ENCODE peak calls at places on chromosomes 12 and 14, in six cellular contexts. B, M, P, T, Y and R are unnamed samples.

GRCh38 chr12:47124451-47124850 is 44.7 kb upstream of the AMIGO2 start:
- DNase-seq in B (no peak), T (no peak), P (no peak), M (no peak), Y (no peak), R (no peak)

GRCh38 chr12:64797156-64797555 is 27.3 kb upstream of the TBC1D30 start:
- DNase-seq in P (no peak), B (no peak), T (no peak), Y (no peak), M (no peak), R (no peak)

GRCh38 chr12:88338486-88338885 is 196.4 kb downstream of the TMTC3 start:
- DNase-seq in Y (no peak), T (no peak), M (no peak), B (no peak), P (no peak), R (no peak)

GRCh38 chr14:98826618-98827017 is 445.4 kb downstream of the BCL11B start:
- DNase-seq in T (no peak), P (no peak), M (peak; percentile 31), B (no peak), Y (no peak), R (no peak)

GRCh38 chr12:130796985-130797686 is 41.9 kb downstream of the STX2 start:
- DNase-seq in P (no peak), M (no peak), Y (no peak), T (no peak), B (no peak), R (no peak)

GRCh38 chr12:7642876-7643309 is 22.8 kb downstream of the APOBEC1 start:
- DNase-seq in B (no peak), Y (no peak), T (no peak), M (no peak), P (no peak), R (no peak)

GRCh38 chr14:51157012-51157411 is 62.1 kb upstream of the TRIM9 start:
- DNase-seq in T (no peak), P (no peak), Y (no peak), B (no peak), M (no peak), R (peak; percentile 1)

GRCh38 chr14:61337893-61338292 is 16.5 kb downstream of the PRKCH start:
- DNase-seq in P (peak; percentile 36), Y (no peak), T (no peak), M (peak; percentile 29), B (no peak), R (no peak)

GRCh38 chr12:76032043-76032981 is 736 bp upstream of the PHLDA1 start:
- DNase-seq in P (peak; percentile 30), Y (peak; percentile 80), M (peak; percentile 49), B (peak; percentile 54), T (peak; percentile 31), R (no peak)

GRCh38 chr12:11486623-11487444 is 91.5 kb upstream of the PRB2 start:
- DNase-seq in B (peak; percentile 60), M (peak; percentile 75), P (peak; percentile 79), T (peak; percentile 69), Y (peak; percentile 83), R (peak; percentile 61)

GRCh38 chr12:27186240-27186839 is 57.7 kb upstream of the STK38L start:
- DNase-seq in B (no peak), Y (no peak), P (no peak), T (no peak), M (no peak), R (no peak)

GRCh38 chr12:119627019-119627643 is 33.6 kb downstream of the TMEM233 start:
- DNase-seq in B (no peak), M (no peak), P (no peak), T (no peak), Y (no peak), R (no peak)

GRCh38 chr12:26991826-26992225 is 22.4 kb downstream of the TM7SF3 start:
- DNase-seq in P (no peak), T (no peak), Y (no peak), B (no peak), M (no peak), R (no peak)

GRCh38 chr12:107329569-107330324 is 236.4 kb upstream of the CRY1 start:
- DNase-seq in P (no peak), B (no peak), M (no peak), Y (no peak), T (no peak), R (no peak)

GRCh38 chr12:58873496-58873895 is 46.8 kb downstream of the LRIG3 start:
- DNase-seq in T (no peak), B (no peak), P (no peak), Y (no peak), M (no peak), R (no peak)

GRCh38 chr14:100784523-100785337 is 41.2 kb upstream of the MEG3 start:
- DNase-seq in P (no peak), T (no peak), M (no peak), Y (peak; percentile 24), B (no peak), R (no peak)

GRCh38 chr12:57606016-57606311 is 1.3 kb downstream of the DTX3 start:
- DNase-seq in T (no peak), M (no peak), Y (no peak), B (no peak), P (no peak), R (no peak)

GRCh38 chr12:79414252-79414651 is 276.5 kb downstream of the PAWR start:
- DNase-seq in Y (no peak), M (no peak), T (no peak), P (peak; percentile 68), B (no peak), R (no peak)

GRCh38 chr12:31362115-31362758 is 36.3 kb upstream of the SINHCAF start:
- DNase-seq in Y (no peak), P (peak; percentile 58), B (no peak), T (peak; percentile 14), M (no peak), R (no peak)

GRCh38 chr14:44897844-44898151 is 63.9 kb downstream of the KLHL28 start:
- DNase-seq in B (no peak), M (no peak), T (no peak), Y (no peak), P (no peak), R (no peak)

GRCh38 chr14:44897041-44897843 is 64.5 kb downstream of the KLHL28 start:
- DNase-seq in T (peak; percentile 99), B (peak; percentile 97), M (peak; percentile 99), P (peak; percentile 99), Y (peak; percentile 99), R (peak; percentile 71)

GRCh38 chr14:44898547-44898946 is 63.2 kb downstream of the KLHL28 start:
- DNase-seq in M (no peak), T (no peak), B (no peak), Y (no peak), P (no peak), R (no peak)

GRCh38 chr14:44896275-44897040 is 65.3 kb downstream of the KLHL28 start:
- DNase-seq in M (no peak), T (no peak), B (no peak), Y (no peak), P (no peak), R (no peak)

GRCh38 chr14:44901696-44902095 is 60.1 kb downstream of the KLHL28 start:
- DNase-seq in P (no peak), Y (no peak), M (no peak), T (no peak), B (no peak), R (no peak)
- TF ChIP-seq POLR2AphosphoS5 in P (no peak), Y (peak; percentile 19), M (no peak), T (no peak), B (no peak), R (no peak)

GRCh38 chr12:53045646-53046045 is 4.2 kb upstream of the TNS2 start:
- DNase-seq in P (no peak), T (no peak), B (peak; percentile 43), M (no peak), Y (no peak), R (no peak)

GRCh38 chr12:53048780-53049401 is 974 bp upstream of the TNS2 start:
- DNase-seq in Y (peak; percentile 94), M (peak; percentile 59), B (peak; percentile 39), T (no peak), P (peak; percentile 61), R (no peak)

GRCh38 chr12:53046655-53047220 is 3.1 kb upstream of the TNS2 start:
- DNase-seq in P (peak; percentile 83), Y (peak; percentile 97), B (peak; percentile 91), T (peak; percentile 88), M (peak; percentile 86), R (no peak)

GRCh38 chr12:53048033-53048779 is 1.7 kb upstream of the TNS2 start:
- DNase-seq in T (peak; percentile 83), B (peak; percentile 83), P (peak; percentile 63), M (peak; percentile 76), Y (peak; percentile 86), R (no peak)

GRCh38 chr12:53047221-53048032 is 2.4 kb upstream of the TNS2 start:
- DNase-seq in T (peak; percentile 74), B (peak; percentile 76), Y (peak; percentile 94), M (peak; percentile 83), P (peak; percentile 83), R (no peak)
- TF ChIP-seq CTCF in T (no peak), B (peak; percentile 35), Y (no peak), M (no peak), P (no peak), R (peak; percentile 88)

DNA sequence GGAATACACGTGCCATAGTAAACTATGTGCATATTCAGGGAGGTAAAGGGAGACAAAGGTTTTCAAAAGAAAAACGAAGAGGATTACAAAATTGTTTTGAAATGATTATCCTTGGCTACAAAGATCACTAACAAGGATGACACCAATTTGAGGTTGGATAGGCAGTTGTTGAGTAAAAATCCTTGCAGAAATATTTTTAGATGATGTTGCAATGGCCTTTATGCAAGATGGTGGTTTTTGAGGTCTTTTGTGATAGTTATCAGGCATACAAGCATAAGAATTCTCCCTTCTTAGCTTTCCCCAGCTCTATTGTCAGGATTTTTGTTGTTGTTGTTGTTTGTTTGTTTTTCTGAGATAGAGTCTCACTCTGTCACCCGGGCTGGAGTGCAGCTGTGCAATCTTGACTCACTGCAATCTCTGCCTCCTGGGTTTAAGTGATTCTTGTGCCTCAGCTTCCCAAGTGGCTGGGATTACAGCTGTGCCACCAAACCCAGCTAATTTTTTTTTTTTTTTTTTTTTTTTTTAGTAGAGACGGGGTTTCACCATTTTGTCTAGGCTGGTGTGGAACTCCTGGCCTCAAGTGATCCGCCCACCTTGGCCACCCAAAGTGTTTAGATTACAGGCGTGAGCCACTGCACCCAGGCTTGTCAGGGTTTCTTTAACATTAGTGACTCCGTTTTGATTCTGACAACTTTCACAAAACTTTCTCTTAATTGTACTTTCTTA is 7.8 kb downstream of the RNASE1 start:
- DNase-seq in Y (no peak), P (no peak), T (no peak), M (no peak), B (no peak), R (no peak)
- H3K27me3 ChIP-seq in Y (no peaks in the 10 kb centered on the region), P (no peaks in the 10 kb centered on the region), T (no peaks in the 10 kb centered on the region), M (no peaks in the 10 kb centered on the region), B (no peaks in the 10 kb centered on the region), R (no peaks in the 10 kb centered on the region)

DNA sequence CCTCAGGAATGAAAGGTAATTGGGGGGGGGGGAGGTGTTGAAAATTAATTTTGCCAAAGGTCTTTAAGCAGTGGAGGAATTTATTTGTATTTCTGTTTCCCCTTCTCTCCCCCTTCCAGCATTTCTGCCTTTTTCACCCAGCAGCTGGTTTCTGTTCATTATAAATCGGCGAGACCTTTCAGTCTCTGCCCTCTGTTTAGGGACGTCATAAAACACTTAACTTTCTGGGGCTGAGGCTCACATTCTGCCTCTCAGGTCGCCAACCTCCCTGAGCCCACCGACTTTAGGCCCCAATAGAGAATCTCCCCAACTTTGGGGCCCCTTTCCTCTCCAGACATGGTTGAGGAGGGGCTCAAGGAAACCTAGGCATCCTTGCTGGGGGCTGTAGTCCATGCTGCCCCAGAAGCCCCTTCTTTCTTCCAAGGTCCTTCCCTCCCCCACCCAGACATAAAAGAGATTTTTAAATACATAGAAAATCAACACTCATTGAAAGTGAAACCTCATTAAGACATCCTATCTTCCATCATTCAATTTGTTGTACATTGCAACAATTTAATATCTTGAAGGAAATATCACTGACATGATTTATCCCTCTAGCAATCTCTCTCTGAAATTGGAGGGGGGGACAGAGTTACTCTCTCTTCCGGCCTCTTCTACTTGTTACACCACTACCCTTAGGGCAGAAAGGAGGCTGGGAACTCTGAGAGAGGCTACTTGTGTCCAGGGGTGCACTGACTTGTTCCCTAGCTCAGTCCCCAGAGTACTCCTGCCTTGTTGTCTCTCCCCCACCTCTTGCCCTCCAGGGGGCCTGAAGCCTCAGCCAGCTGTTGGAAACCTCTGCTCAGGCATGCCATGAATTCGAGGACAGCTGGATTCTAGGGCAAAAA is 2.5 kb upstream of the HOXC6 start:
- DNase-seq in Y (no peak), P (no peak), B (peak; percentile 31), M (no peak), T (no peak), R (no peak)
- TF ChIP-seq POLR2AphosphoS5 in Y (no peak), P (no peak), B (no peak), M (no peak), T (no peak), R (no peak)